ENCODE peak calls at places on chromosomes 5 and 9, in four cellular contexts. I, Y, K and O are unnamed samples.

GRCh38 chr5:144390133-144390532 is 219.5 kb downstream of the KCTD16 start:
- DNase-seq in Y (no peak), I (no peak), K (no peak), O (no peak)

GRCh38 chr5:177290816-177291596 is 12.5 kb downstream of the RAB24 start:
- DNase-seq in Y (no peak), K (no peak), I (no peak), O (no peak)

GRCh38 chr5:142109356-142110045 is 922 bp downstream of the NDFIP1 start:
- DNase-seq in K (no peak), I (no peak), Y (peak), O (no peak)

GRCh38 chr5:154455585-154455984 is 9.8 kb downstream of the SAP30L start:
- DNase-seq in K (no peak), Y (no peak), I (no peak), O (no peak)

GRCh38 chr5:137995077-137995746 is 37.7 kb downstream of the FAM13B start:
- DNase-seq in I (no peak), Y (no peak), K (no peak), O (no peak)

GRCh38 chr5:135447298-135447929 is at the start of gene DCANP1:
- DNase-seq in K (no peak), Y (no peak), I (no peak), O (no peak)

GRCh38 chr9:137172907-137173794 is 1.3 kb upstream of the TMEM210 start:
- DNase-seq in Y (no peak), I (no peak), K (no peak), O (no peak)

GRCh38 chr9:121861501-121862180 is 210.2 kb downstream of the DAB2IP start:
- DNase-seq in Y (peak), I (no peak), K (no peak), O (no peak)

GRCh38 chr5:153987310-153987709 is 51.4 kb downstream of the FAM114A2 start:
- DNase-seq in Y (no peak), I (no peak), K (no peak), O (no peak)

GRCh38 chr9:90504486-90504885 is 138.1 kb downstream of the DIRAS2 start:
- DNase-seq in K (no peak), Y (no peak), I (no peak), O (no peak)

GRCh38 chr9:92808726-92809451 is 44.3 kb upstream of the BICD2 start:
- DNase-seq in Y (peak), K (peak), I (no peak), O (peak)

GRCh38 chr5:74342948-74343682 is 297.4 kb downstream of the ENC1 start:
- DNase-seq in I (no peak), K (no peak), Y (no peak), O (no peak)

GRCh38 chr5:37272564-37272963 is 23.4 kb upstream of the CPLANE1 start:
- DNase-seq in Y (no peak), I (no peak), K (no peak), O (no peak)

GRCh38 chr9:135269912-135270630 is 182.6 kb downstream of the OLFM1 start:
- DNase-seq in Y (no peak), I (no peak), K (no peak), O (no peak)

GRCh38 chr9:14186096-14186495 is 127.8 kb downstream of the NFIB start:
- DNase-seq in Y (no peak), K (no peak), I (no peak), O (no peak)

GRCh38 chr5:9498541-9499497 is 47.1 kb downstream of the SEMA5A start:
- DNase-seq in Y (peak), I (no peak), K (no peak), O (no peak)

GRCh38 chr5:100777680-100778281 is 125.3 kb downstream of the ST8SIA4 start:
- DNase-seq in Y (no peak), K (no peak), I (peak), O (no peak)